ENCODE peak calls at places on chromosomes 6 and 20, in six cellular contexts. W is heart right ventricle, J is fibroblast of lung, G is heart left ventricle, T is WERI-Rb-1, I is foreskin keratinocyte. O is an unnamed sample.

GRCh38 chr20:22350624-22351023 is 233.7 kb downstream of the FOXA2 start:
- DNase-seq in G (no peak), J (no peak), W (no peak), T (no peak), I (no peak), O (no peak)

GRCh38 chr20:57797401-57797800 is 87.6 kb upstream of the PMEPA1 start:
- DNase-seq in W (no peak), G (no peak), T (no peak), J (no peak), I (no peak), O (no peak)

GRCh38 chr6:169618526-169619490 is 83.0 kb downstream of the WDR27 start:
- DNase-seq in G (no peak), J (peak), T (no peak), I (peak), W (no peak), O (peak)

GRCh38 chr20:63974402-63975200 is 4.8 kb downstream of the SAMD10 start:
- DNase-seq in J (peak), W (peak), G (peak), I (no peak), T (no peak), O (no peak)

GRCh38 chr6:119444642-119445557 is 95.3 kb upstream of the MAN1A1 start:
- DNase-seq in W (no peak), T (no peak), I (peak), J (peak), G (no peak), O (no peak)

GRCh38 chr6:167141667-167142432 is 15.9 kb downstream of the GPR31 start:
- DNase-seq in G (peak), W (peak), I (no peak), T (peak), J (no peak), O (peak)

GRCh38 chr20:21234816-21235215 is 68.3 kb upstream of the XRN2 start:
- DNase-seq in W (no peak), J (no peak), T (no peak), G (no peak), I (no peak), O (no peak)

GRCh38 chr20:24131281-24131680 is 142.7 kb upstream of the GGTLC1 start:
- DNase-seq in J (no peak), G (no peak), I (peak), T (no peak), W (no peak), O (peak)

GRCh38 chr6:116136933-116137340 is 11.0 kb upstream of the COL10A1 start:
- DNase-seq in T (no peak), I (no peak), G (no peak), W (no peak), J (no peak), O (no peak)

GRCh38 chr6:291697-292505 is at the start of gene DUSP22:
- DNase-seq in I (peak), J (peak), T (peak), W (peak), G (peak), O (peak)

GRCh38 chr20:21682576-21682975 is 22.9 kb upstream of the PAX1 start:
- DNase-seq in J (no peak), I (no peak), T (no peak), G (no peak), W (no peak), O (no peak)

GRCh38 chr20:58361549-58361948 is 27.5 kb upstream of the VAPB start:
- DNase-seq in G (no peak), I (no peak), W (peak), J (peak), T (no peak), O (no peak)

GRCh38 chr6:156976144-156977088 is 199.2 kb downstream of the ARID1B start:
- DNase-seq in T (no peak), G (no peak), W (no peak), I (no peak), J (no peak), O (no peak)

GRCh38 chr6:134707342-134707982 is 242.4 kb downstream of the ALDH8A1 start:
- DNase-seq in J (no peak), W (no peak), T (peak), G (no peak), I (peak), O (peak)

GRCh38 chr6:4351857-4352669 is 216.7 kb upstream of the ECI2 start:
- DNase-seq in W (peak), I (peak), J (peak), T (no peak), G (peak), O (peak)

GRCh38 chr6:41655706-41656668 is 17.7 kb downstream of the MDFI start:
- DNase-seq in T (no peak), G (no peak), W (no peak), J (peak), I (no peak), O (no peak)

GRCh38 chr6:108254436-108255410 is 6.1 kb downstream of the SNX3 start:
- DNase-seq in T (no peak), W (no peak), J (no peak), G (no peak), I (no peak), O (no peak)

GRCh38 chr6:2853766-2854393 is 12.2 kb upstream of the SERPINB1 start:
- DNase-seq in I (peak), J (peak), W (no peak), G (no peak), T (no peak), O (peak)

GRCh38 chr6:152229330-152229729 is 407.8 kb downstream of the SYNE1 start:
- DNase-seq in W (no peak), I (no peak), G (no peak), T (no peak), J (no peak), O (no peak)

GRCh38 chr6:114049367-114049966 is 78.5 kb upstream of the HDAC2 start:
- DNase-seq in W (no peak), G (no peak), T (no peak), J (no peak), I (peak), O (no peak)

GRCh38 chr6:100846276-100846675 is 34.9 kb downstream of the ASCC3 start:
- DNase-seq in J (no peak), G (no peak), W (no peak), T (no peak), I (no peak), O (no peak)

DNA sequence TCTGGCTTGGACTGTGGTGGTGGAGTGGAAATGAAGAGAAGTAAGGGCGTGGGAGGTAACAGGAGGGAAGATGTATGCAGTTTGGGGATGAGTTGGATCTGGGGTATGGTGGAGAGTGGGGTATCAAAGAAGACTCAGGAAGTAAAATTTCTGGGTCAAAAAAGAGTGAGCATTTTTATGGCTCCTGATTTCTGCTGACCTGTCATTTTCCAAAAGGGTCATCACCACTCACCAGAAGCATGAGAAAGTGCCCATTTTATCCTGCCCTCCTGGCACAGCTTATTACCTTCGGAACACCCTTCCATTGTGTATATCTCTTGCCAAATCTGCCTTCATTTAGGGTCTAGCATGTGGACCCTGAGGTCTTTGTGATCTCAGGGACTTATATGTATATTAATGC is 17.3 kb downstream of the TOX2 start:
- DNase-seq in J (no peak), T (no peak), G (no peak), I (no peak), W (no peak), O (no peak)
- H3K27ac ChIP-seq in J (no peak), T (no peak), G (no peak), I (no peak), W (no peak), O (no peak)

GRCh38 chr6:15977050-15977449 is 151.8 kb upstream of the MYLIP start:
- DNase-seq in I (no peak), T (no peak), J (no peak), G (no peak), W (no peak), O (no peak)

GRCh38 chr6:15978426-15978825 is 150.5 kb upstream of the MYLIP start:
- DNase-seq in W (no peak), T (no peak), G (no peak), J (no peak), I (no peak), O (no peak)

GRCh38 chr6:15970517-15970916 is 158.4 kb upstream of the MYLIP start:
- DNase-seq in T (no peak), W (no peak), I (no peak), J (no peak), G (no peak), O (no peak)

GRCh38 chr6:15969236-15969778 is 159.6 kb upstream of the MYLIP start:
- DNase-seq in G (no peak), I (peak), T (no peak), J (no peak), W (no peak), O (peak)

DNA sequence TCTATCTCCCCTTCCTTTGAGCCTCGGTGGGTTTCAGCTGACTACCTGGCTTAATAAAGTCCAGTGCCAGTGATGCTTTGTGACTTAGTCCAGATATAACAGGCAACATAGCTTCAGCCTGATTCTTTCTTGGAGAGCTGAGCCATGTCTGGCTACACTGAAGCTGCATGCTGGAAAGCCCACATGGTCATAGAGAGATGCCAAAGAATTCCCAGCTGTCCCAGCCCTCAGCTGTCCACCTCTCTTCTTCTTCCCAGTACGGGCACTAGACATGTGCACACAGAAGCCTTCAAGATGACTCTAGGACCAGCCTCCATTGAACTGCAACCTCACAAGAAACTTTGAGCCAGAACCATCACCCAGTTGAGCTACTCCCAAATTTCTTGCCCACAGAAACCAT is 154.1 kb upstream of the MYLIP start:
- DNase-seq in G (no peak), I (no peak), J (no peak), W (no peak), T (no peak), O (no peak)
- TF ChIP-seq CTCF in G (no peak), I (no peak), J (no peak), W (no peak), T (no peak), O (no peak)

GRCh38 chr6:53702316-53702715 is 36.8 kb upstream of the KLHL31 start:
- DNase-seq in W (no peak), T (no peak), J (no peak), G (no peak), I (no peak), O (no peak)
- H3K27ac ChIP-seq in W (no peak), T (no peak), J (no peak), G (no peak), I (no peak), O (no peak)

GRCh38 chr20:35991142-35991771 is 22.9 kb downstream of the CNBD2 start:
- DNase-seq in J (peak), I (no peak), T (peak), W (no peak), G (no peak), O (peak)
- TF ChIP-seq CTCF in J (peak), I (peak), T (peak), W (no peak), G (peak), O (peak)

GRCh38 chr20:53940356-53940694 is 130.1 kb downstream of the BCAS1 start:
- DNase-seq in T (no peak), I (no peak), J (no peak), W (no peak), G (no peak), O (no peak)

GRCh38 chr20:53942121-53942816 is 128.1 kb downstream of the BCAS1 start:
- DNase-seq in G (no peak), I (peak), J (no peak), T (no peak), W (no peak), O (no peak)

GRCh38 chr20:53941680-53942079 is 128.7 kb downstream of the BCAS1 start:
- DNase-seq in W (no peak), I (no peak), J (no peak), T (no peak), G (no peak), O (no peak)

GRCh38 chr20:53939554-53940355 is 130.6 kb downstream of the BCAS1 start:
- DNase-seq in T (peak), G (peak), W (peak), J (peak), I (peak), O (peak)

DNA sequence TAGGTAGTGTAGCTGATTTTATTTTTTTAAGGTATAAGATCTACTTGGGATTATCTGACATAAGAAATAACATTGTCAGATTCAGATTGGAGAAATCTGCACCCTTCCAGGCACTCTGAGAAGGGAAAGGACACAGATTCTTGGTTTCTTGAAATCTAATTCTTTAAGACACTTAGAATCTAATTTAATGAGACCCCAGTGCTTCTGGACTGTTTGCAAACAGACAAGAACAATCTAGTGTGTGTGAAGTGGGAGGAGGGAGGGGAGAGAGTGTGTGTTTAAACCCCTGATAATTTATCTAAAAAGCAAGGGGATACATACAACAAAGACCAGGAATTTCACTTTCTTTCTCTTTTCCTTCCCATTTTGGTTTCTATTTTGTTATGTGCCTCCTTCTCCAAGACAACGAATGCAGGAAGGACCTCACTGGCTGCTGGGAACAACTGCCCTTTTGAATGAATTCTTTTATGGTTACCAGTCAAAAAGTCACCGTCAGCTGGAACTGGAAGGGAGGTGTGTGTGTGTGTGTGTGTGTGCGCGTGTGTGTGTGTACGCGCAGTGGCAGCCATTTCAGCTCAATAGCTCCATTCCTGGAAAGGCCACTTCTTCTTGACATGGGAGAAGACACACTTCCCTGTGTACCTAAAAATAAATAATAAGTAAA is 129.4 kb downstream of the BCAS1 start:
- DNase-seq in J (peak), G (peak), W (peak), T (no peak), I (peak), O (no peak)
- H3K27ac ChIP-seq in J (peak), G (peak), W (peak), T (no peak), I (peak), O (no peak)

GRCh38 chr6:144215402-144215931 is 65.2 kb downstream of the STX11 start:
- DNase-seq in G (no peak), T (peak), W (peak), I (peak), J (peak), O (no peak)

GRCh38 chr6:144213293-144213692 is 63.0 kb downstream of the STX11 start:
- DNase-seq in I (no peak), G (no peak), T (no peak), W (no peak), J (no peak), O (no peak)

GRCh38 chr6:144214029-144214428 is 63.7 kb downstream of the STX11 start:
- DNase-seq in I (no peak), W (no peak), J (no peak), G (no peak), T (no peak), O (no peak)

GRCh38 chr6:144214622-144215401 is 64.5 kb downstream of the STX11 start:
- DNase-seq in I (no peak), W (no peak), T (peak), J (no peak), G (no peak), O (no peak)

GRCh38 chr6:144211160-144211559 is 60.8 kb downstream of the STX11 start:
- DNase-seq in G (no peak), T (no peak), W (no peak), J (peak), I (no peak), O (no peak)
- TF ChIP-seq CTCF in G (no peak), T (no peak), W (no peak), J (no peak), I (no peak), O (no peak)

GRCh38 chr20:326645-327031 is 1.3 kb downstream of the SOX12 start:
- DNase-seq in T (peak), I (peak), G (no peak), J (peak), W (no peak), O (no peak)

GRCh38 chr20:327041-327945 is 1.9 kb downstream of the SOX12 start:
- DNase-seq in W (peak), I (peak), J (peak), T (peak), G (peak), O (peak)

GRCh38 chr20:325043-325888 is at the start of gene SOX12:
- DNase-seq in J (peak), G (peak), W (peak), I (peak), T (peak), O (peak)

GRCh38 chr20:324177-325042 is 942 bp upstream of the SOX12 start:
- DNase-seq in J (peak), I (peak), W (peak), G (peak), T (peak), O (peak)

GRCh38 chr20:325889-326644 is 715 bp downstream of the SOX12 start:
- DNase-seq in J (peak), W (peak), I (peak), T (peak), G (peak), O (no peak)
- H3K27ac ChIP-seq in J (peak), W (peak), I (no peak), T (peak), G (peak), O (peak)

DNA sequence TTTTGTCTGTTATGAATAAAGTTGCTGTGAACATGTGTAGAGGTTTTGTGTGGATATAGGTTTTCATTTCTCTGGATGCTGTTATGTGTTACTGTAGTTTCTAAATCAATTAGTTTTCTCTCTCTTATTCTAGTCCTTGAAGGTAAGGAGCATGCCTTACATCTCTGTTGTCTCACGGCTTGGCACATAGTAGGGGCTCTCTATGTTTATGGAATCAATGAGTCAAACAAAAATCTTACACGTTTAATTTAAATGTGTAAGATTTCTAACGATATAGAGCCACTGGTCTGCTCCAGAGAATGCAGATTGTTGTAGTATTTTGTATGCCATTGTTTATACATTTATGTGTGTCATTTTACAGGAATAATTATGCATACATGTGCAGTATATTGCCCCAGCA is 15.3 kb upstream of the DHX35 start:
- DNase-seq in G (no peak), T (no peak), J (no peak), W (no peak), I (no peak), O (no peak)
- TF ChIP-seq CTCF in G (no peak), T (no peak), J (no peak), W (no peak), I (no peak), O (no peak)

O was measured in RWPE1.